ENCODE peak calls at places on chromosome 21, in five cellular contexts. I, N, S, L and M are unnamed samples.

GRCh38 chr21:10418649-10419048 is 102.7 kb upstream of the TPTE start:
- DNase-seq in L (no peak), N (no peak), I (no peak), S (no peak), M (no peak)

GRCh38 chr21:40053007-40053406 is 185.8 kb downstream of the PCP4 start:
- DNase-seq in S (no peak), L (peak), N (no peak), I (no peak), M (no peak)

GRCh38 chr21:37072239-37072987 is 458 bp downstream of the PIGP start:
- DNase-seq in L (peak), N (peak), I (no peak), S (peak), M (peak)

GRCh38 chr21:36005018-36005417 is 55.3 kb downstream of the SETD4 start:
- DNase-seq in N (no peak), I (no peak), S (no peak), L (no peak), M (no peak)

GRCh38 chr21:33041981-33042380 is 16.2 kb downstream of the OLIG2 start:
- DNase-seq in L (peak), I (no peak), N (no peak), S (no peak), M (no peak)

GRCh38 chr21:25176637-25177412 is 430.5 kb downstream of the MRPL39 start:
- DNase-seq in N (no peak), S (no peak), L (peak), I (no peak), M (peak)

GRCh38 chr21:26067836-26068401 is 102.7 kb downstream of the APP start:
- DNase-seq in S (no peak), I (no peak), L (no peak), N (no peak), M (no peak)

GRCh38 chr21:40886006-40886405 is 39.0 kb upstream of the DSCAM start:
- DNase-seq in S (no peak), I (no peak), N (no peak), L (no peak), M (no peak)

GRCh38 chr21:25186278-25186677 is 421.0 kb downstream of the MRPL39 start:
- DNase-seq in S (no peak), L (peak), I (no peak), N (no peak), M (no peak)

GRCh38 chr21:27674037-27674436 is 707.1 kb upstream of the ADAMTS5 start:
- DNase-seq in L (peak), N (no peak), S (peak), I (no peak), M (no peak)

GRCh38 chr21:29376556-29376955 is 77.8 kb downstream of the BACH1 start:
- DNase-seq in I (no peak), N (peak), S (peak), L (no peak), M (peak)

GRCh38 chr21:42047821-42048613 is 23.1 kb upstream of the UMODL1 start:
- DNase-seq in I (peak), L (peak), N (no peak), S (no peak), M (no peak)
- TF ChIP-seq CTCF in I (no peak), L (peak), N (no peak), S (no peak), M (no peak)

GRCh38 chr21:44872266-44872567 is 1.3 kb downstream of the PTTG1IP start:
- DNase-seq in S (peak), N (no peak), L (no peak), I (no peak), M (no peak)
- TF ChIP-seq CTCF in S (no peak), N (no peak), L (no peak), I (no peak), M (no peak)

DNA sequence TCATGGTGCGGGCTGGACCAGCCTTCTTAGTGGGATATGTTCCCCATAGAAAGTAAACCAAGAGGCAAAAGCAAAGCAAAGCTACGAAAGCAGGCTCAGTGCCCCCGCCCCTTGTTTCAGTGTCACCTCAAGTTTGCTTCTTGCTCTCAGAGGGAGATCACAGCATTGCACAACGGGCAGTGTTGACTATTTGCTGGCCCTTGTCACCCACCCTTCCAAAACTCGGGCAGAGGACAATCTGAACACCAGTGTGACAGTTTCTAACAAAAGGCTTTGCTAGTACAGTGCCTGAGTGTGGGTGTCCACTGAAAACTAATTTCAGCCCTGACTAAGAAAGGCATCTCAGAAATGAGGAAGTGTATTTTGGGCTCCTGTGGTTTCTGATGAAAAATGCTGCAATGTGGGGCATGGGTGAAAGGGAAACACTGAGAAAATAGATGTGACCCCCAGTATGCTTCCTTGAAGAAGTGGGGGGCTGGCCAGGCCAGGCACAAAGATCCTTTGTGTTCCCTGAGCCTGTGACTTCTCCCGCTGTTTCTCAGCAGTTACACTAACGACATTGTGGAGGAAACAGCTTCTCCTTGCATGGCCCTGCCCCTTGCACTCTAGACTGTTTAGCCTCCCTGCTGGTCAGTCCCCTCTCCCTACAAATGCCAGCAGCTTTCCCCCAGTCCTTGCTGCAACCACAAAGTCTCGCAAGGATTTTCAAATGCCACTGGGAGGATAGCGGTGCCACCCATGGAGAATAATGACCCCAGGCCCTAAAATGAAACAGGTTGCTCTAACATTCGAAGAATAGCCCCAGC is 33.3 kb upstream of the KCNE1 start:
- DNase-seq in S (peak), L (peak), N (peak), I (no peak), M (peak)
- TF ChIP-seq CTCF in S (no peak), L (no peak), N (no peak), I (no peak), M (no peak)

GRCh38 chr21:44760376-44760775 is 41.2 kb downstream of the UBE2G2 start:
- DNase-seq in S (no peak), N (no peak), I (peak), L (no peak), M (no peak)

GRCh38 chr21:44761747-44762208 is 39.8 kb downstream of the UBE2G2 start:
- DNase-seq in L (no peak), N (no peak), S (no peak), I (peak), M (no peak)

GRCh38 chr21:44762221-44763049 is 39.2 kb downstream of the UBE2G2 start:
- DNase-seq in N (no peak), L (no peak), S (no peak), I (peak), M (no peak)

GRCh38 chr21:44759628-44760285 is 41.9 kb downstream of the UBE2G2 start:
- DNase-seq in N (no peak), I (peak), L (no peak), S (no peak), M (no peak)

DNA sequence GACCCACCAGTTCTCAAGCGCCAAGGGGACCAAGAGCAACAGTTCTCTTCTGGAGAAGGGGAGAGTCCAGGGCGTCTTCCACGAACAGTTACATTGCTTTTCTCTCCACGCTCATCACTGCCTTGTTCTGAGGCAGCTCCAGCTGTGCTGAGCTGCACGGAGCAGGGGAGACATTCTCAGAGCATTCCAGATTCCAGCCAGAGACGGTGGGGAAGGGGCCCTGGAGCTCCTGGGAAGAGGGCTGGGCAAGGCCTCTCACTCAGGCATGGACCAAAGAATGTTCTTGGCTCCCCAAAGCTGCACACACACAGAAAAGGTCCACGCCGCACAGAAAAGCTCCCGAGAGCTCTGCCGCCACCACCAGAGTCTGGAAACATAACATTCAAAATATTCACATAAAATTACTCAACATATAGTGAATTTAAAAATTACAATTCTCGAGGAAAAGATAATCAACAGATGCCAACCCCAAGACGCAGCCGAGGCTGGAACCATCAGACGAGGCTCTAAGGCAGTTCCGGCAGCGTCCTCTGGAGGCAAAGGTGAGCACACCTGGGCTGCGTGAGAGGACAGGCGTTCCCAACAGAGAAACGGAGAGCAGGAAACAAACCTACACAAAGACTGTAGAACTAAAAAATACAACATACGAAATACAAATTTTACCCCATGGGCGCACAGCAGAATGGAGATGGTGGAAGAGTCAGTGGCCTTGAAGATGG is 40.5 kb downstream of the UBE2G2 start:
- DNase-seq in I (peak), N (peak), L (no peak), S (peak), M (no peak)
- TF ChIP-seq CTCF in I (no peak), N (no peak), L (no peak), S (peak), M (no peak)

DNA sequence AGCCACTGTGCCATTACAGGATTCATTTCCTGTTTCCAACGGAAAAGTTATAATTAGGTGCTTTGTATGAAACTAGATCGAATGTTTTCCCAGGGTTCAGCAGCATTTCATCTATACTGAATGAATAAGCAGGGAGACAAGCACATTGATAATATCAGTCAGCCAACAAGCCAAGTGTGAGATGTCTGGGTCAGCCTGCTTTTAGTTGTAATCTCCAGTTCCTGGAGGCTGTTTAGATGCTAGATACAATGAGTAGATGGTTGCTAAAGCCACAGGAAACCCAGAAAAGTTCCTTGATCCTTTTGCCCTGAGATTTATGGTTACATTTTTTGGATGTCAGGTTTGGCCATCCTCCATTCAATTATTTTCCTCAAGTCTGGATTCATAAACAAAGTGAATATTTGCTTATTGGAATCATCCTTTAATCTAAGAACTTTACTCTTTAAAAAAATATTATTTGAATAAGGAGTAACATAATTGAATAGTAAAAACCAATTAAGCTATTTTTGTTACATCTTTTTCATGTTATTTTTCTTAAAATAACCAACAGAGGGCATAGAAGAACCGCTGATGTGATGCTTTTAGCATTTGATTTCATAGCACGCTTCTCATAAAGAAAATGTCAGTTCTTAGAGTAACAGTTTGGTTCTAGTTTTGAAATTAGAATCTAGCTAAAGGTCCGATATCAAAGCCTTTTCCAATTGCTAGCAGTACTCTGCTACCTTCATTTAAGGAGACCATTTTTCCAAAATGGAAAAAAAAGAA is 76.6 kb downstream of the HSPA13 start:
- DNase-seq in L (no peak), S (peak), I (no peak), N (no peak), M (no peak)
- TF ChIP-seq CTCF in L (no peak), S (peak), I (no peak), N (peak), M (no peak)

GRCh38 chr21:46635324-46636180 is at the start of gene PRMT2:
- DNase-seq in I (peak), S (peak), L (peak), N (peak), M (peak)
- TF ChIP-seq CTCF in I (no peak), S (no peak), L (no peak), N (no peak), M (no peak)

DNA sequence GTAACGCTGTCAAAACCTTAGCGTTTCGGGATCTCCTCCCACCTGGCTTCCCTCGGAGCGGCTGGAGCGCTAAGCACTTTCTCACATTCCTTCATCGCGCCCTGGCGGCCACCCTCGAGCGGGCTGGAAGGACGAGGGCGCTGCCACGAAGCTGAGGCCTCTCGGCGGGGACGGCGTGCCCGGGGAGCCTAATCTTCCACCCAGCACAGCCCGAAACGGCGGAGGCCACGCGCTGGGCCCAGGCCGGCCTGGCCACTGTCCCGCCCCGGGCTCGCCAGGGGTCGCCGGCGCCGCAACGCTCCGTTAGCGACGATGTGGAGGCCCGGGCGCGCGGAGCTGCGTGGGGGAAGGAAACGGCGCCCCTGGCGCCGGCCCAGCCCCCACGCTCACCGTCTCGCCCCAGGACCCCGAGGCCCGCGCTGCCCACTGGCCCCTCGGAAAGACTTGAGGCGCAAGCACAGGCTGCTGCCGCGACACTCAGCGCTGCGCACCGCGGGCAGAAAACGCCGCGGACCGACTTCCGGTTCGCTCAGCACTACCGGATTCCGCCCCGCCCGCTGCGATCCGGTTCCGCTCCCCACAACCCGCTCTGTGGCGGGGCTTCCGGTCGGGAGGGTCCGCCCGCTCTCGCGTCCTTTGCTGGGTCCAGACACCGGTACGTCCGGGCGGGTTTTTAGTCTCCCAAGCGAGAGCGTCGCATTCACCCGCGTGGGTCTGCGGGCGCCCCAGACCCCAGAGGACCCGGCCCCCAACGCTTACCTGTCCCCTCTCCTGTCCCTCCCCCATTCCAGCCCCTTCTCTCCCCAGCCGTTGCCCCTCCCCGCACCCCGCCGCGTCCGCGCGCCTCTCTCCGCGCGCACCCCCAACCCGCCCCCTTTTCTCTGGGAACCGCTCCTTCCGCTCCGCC is at the start of gene YBEY:
- DNase-seq in N (peak), L (peak), I (peak), S (peak), M (peak)
- TF ChIP-seq CTCF in N (no peak), L (peak), I (no peak), S (peak), M (peak)

GRCh38 chr21:43193651-43194302 is 25.0 kb downstream of the CRYAA start:
- DNase-seq in L (peak), I (peak), S (peak), N (no peak), M (no peak)

GRCh38 chr21:43194303-43195130 is 25.7 kb downstream of the CRYAA start:
- DNase-seq in I (peak), S (no peak), L (no peak), N (no peak), M (peak)

GRCh38 chr21:43192501-43193081 is 23.8 kb downstream of the CRYAA start:
- DNase-seq in I (peak), S (no peak), L (no peak), N (no peak), M (no peak)

GRCh38 chr21:43191971-43192370 is 23.2 kb downstream of the CRYAA start:
- DNase-seq in S (no peak), I (peak), L (no peak), N (no peak), M (no peak)

DNA sequence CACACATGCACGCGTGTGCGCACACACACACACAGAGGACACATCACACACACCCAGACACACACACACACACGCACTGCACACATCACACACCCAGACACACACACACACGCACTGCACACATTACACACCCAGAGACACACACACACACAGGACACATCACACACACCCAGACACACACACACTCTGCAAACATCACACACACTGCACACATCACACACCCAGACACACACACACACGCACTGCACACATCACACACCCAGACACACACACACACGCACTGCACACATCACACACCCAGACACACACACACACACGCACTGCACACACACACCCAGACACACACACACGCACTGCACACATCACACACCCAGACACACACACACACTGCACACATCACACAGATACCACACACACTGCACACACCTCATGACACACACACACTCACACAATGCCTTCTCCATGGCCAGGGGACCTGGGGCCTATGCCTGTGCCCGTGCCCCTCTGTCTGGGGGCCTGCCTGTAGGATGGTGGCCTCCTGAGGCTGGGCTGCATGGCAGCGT is 24.4 kb downstream of the CRYAA start:
- DNase-seq in N (no peak), I (peak), S (no peak), L (no peak), M (no peak)
- TF ChIP-seq CTCF in N (no peak), I (no peak), S (no peak), L (no peak), M (no peak)